ENCODE peak calls at places on chromosomes 1 and 21, in five cellular contexts. R is GM03348; F is HuH-7.5; X is occipital lobe; U is stimulated activated CD8-positive, alpha-beta memory T cell treated with anti-CD3 and anti-CD28 coated beads, Interleukin-2, amount 100 ng/mL, for 48 hours. Q is an unnamed sample.

GRCh38 chr1:116666747-116667576 is 571 bp downstream of the IGSF3 start:
- DNase-seq in F (peak; percentile 30), R (peak; percentile 24), X (no peak), U (peak; percentile 3), Q (no peak)

GRCh38 chr21:42258150-42258884 is 39.4 kb downstream of the ABCG1 start:
- DNase-seq in F (peak; percentile 84), U (peak; percentile 78), X (peak; percentile 28), R (peak; percentile 88), Q (peak; percentile 55)

GRCh38 chr1:43225168-43225567 is 44.6 kb upstream of the TMEM125 start:
- DNase-seq in F (no peak), R (no peak), U (no peak), X (no peak), Q (no peak)

GRCh38 chr1:192461684-192462083 is 113.9 kb upstream of the RGS1 start:
- DNase-seq in R (no peak), U (no peak), F (no peak), X (no peak), Q (no peak)

GRCh38 chr1:234541281-234541975 is 62.4 kb upstream of the TARBP1 start:
- DNase-seq in X (no peak), R (no peak), F (no peak), U (no peak), Q (no peak)

GRCh38 chr21:37862536-37862935 is 53.7 kb downstream of the KCNJ6 start:
- DNase-seq in X (no peak), F (peak; percentile 14), R (peak; percentile 44), U (no peak), Q (no peak)

GRCh38 chr1:81805537-81806431 is 5.0 kb downstream of the ADGRL2 start:
- DNase-seq in R (no peak), X (no peak), U (no peak), F (no peak), Q (no peak)

GRCh38 chr21:43681650-43682049 is 22.3 kb downstream of the RRP1B start:
- DNase-seq in R (no peak), X (no peak), F (no peak), U (no peak), Q (no peak)

GRCh38 chr1:16960560-16961296 is 19.7 kb downstream of the MFAP2 start:
- DNase-seq in X (peak; percentile 39), R (peak; percentile 87), F (peak; percentile 84), U (peak; percentile 78), Q (peak; percentile 69)

GRCh38 chr1:96845464-96845863 is 123.9 kb downstream of the PTBP2 start:
- DNase-seq in X (no peak), F (peak; percentile 22), R (no peak), U (peak; percentile 19), Q (no peak)

GRCh38 chr1:36553591-36554417 is 71.1 kb upstream of the CSF3R start:
- DNase-seq in R (peak; percentile 68), F (peak; percentile 53), U (peak; percentile 65), X (peak; percentile 32), Q (peak; percentile 14)

GRCh38 chr1:221708076-221708571 is 33.8 kb downstream of the DUSP10 start:
- DNase-seq in F (no peak), X (no peak), U (no peak), R (no peak), Q (peak; percentile 18)

GRCh38 chr1:143735764-143736461 is 235.9 kb downstream of the FAM72C start:
- DNase-seq in R (no peak), U (no peak), X (no peak), F (no peak), Q (no peak)

GRCh38 chr1:112674986-112675727 is 698 bp downstream of the MOV10 start:
- DNase-seq in R (peak; percentile 81), X (peak; percentile 57), F (peak; percentile 43), U (peak; percentile 28), Q (peak; percentile 67)

GRCh38 chr21:28833181-28833580 is 159.5 kb downstream of the LTN1 start:
- DNase-seq in R (no peak), U (no peak), F (no peak), X (no peak), Q (no peak)

GRCh38 chr1:215083408-215083961 is 948 bp downstream of the KCNK2 start:
- DNase-seq in U (no peak), X (no peak), R (peak; percentile 43), F (no peak), Q (no peak)

GRCh38 chr1:41622402-41622801 is 137.9 kb upstream of the EDN2 start:
- DNase-seq in U (no peak), F (no peak), X (no peak), R (no peak), Q (no peak)

GRCh38 chr1:170831276-170831675 is 104.1 kb upstream of the MROH9 start:
- DNase-seq in X (no peak), R (no peak), F (no peak), U (no peak), Q (no peak)

GRCh38 chr1:12369258-12369657 is 139.4 kb downstream of the VPS13D start:
- DNase-seq in F (no peak), U (no peak), R (no peak), X (no peak), Q (no peak)

GRCh38 chr1:37477946-37478345 is 3.6 kb downstream of the ZC3H12A start:
- DNase-seq in X (no peak), U (no peak), F (no peak), R (no peak), Q (no peak)

GRCh38 chr1:211370669-211371068 is 44.0 kb downstream of the TRAF5 start:
- DNase-seq in R (no peak), U (no peak), F (no peak), X (no peak), Q (no peak)

GRCh38 chr1:24191860-24192259 is 4.8 kb upstream of the IFNLR1 start:
- DNase-seq in U (peak; percentile 20), X (no peak), F (no peak), R (peak; percentile 34), Q (no peak)

Q was measured in hypothalamus.